ENCODE peak calls at places on chromosome 4, in eight cellular contexts. M is HuH-7.5, R is neural crest cell, W is ELR, B is T-cell, X is endothelial cell, Z is NCI-H1092 treated with DMSO at 0.1 percent for 48 hours, I is cardiac muscle cell. C is an unnamed sample.

GRCh38 chr4:83109480-83110221 is 4.9 kb downstream of the PLAC8 start:
- DNase-seq in I (peak), M (peak), B (peak), W (peak), Z (peak), X (peak), R (peak), C (peak)

GRCh38 chr4:188714907-188715306 is 575.7 kb downstream of the TRIML1 start:
- DNase-seq in Z (no peak), W (peak), X (no peak), M (no peak), I (no peak), R (no peak), B (no peak), C (no peak)

GRCh38 chr4:17447675-17448298 is 64.1 kb downstream of the QDPR start:
- DNase-seq in M (peak), I (peak), R (peak), Z (peak), X (peak), W (peak), B (peak), C (peak)

GRCh38 chr4:150164956-150165355 is 86.7 kb downstream of the DCLK2 start:
- DNase-seq in I (no peak), M (no peak), X (no peak), Z (no peak), W (peak), R (no peak), B (no peak), C (no peak)

GRCh38 chr4:7938513-7939376 is 916 bp downstream of the AFAP1 start:
- DNase-seq in Z (no peak), R (peak), W (peak), X (peak), I (peak), B (no peak), M (no peak), C (no peak)

GRCh38 chr4:38230121-38230728 is 270.0 kb downstream of the PTTG2 start:
- DNase-seq in B (no peak), M (peak), I (no peak), X (no peak), W (no peak), R (no peak), Z (no peak), C (no peak)

GRCh38 chr4:48483777-48484493 is 792 bp downstream of the SLC10A4 start:
- DNase-seq in X (no peak), B (no peak), R (no peak), M (no peak), Z (peak), I (no peak), W (no peak), C (no peak)

GRCh38 chr4:152278505-152279301 is 257.2 kb downstream of the FBXW7 start:
- DNase-seq in I (no peak), Z (no peak), M (no peak), B (no peak), W (no peak), R (no peak), X (no peak), C (no peak)

GRCh38 chr4:71290074-71290473 is 48.7 kb upstream of the SLC4A4 start:
- DNase-seq in I (no peak), Z (no peak), W (peak), B (no peak), X (no peak), M (no peak), R (no peak), C (no peak)

GRCh38 chr4:105894570-105895323 is 524 bp upstream of the NPNT start:
- DNase-seq in M (no peak), I (no peak), W (no peak), X (peak), B (no peak), R (peak), Z (peak), C (peak)

GRCh38 chr4:48698029-48698901 is 81.8 kb downstream of the FRYL start:
- DNase-seq in M (no peak), I (peak), B (peak), X (no peak), Z (no peak), R (no peak), W (peak), C (no peak)

GRCh38 chr4:7907142-7907541 is 32.5 kb downstream of the AFAP1 start:
- DNase-seq in I (no peak), B (no peak), M (no peak), Z (no peak), X (no peak), R (no peak), W (no peak), C (no peak)

GRCh38 chr4:166400270-166400894 is 527.3 kb downstream of the TLL1 start:
- DNase-seq in I (peak), R (no peak), W (no peak), Z (peak), B (no peak), X (no peak), M (no peak), C (no peak)

GRCh38 chr4:41933997-41934812 is 1.0 kb upstream of the TMEM33 start:
- DNase-seq in I (no peak), X (no peak), Z (no peak), B (no peak), M (no peak), W (no peak), R (no peak), C (no peak)

GRCh38 chr4:101258782-101259353 is 88.5 kb downstream of the PPP3CA start:
- DNase-seq in X (no peak), I (no peak), W (peak), M (no peak), R (no peak), B (no peak), Z (no peak), C (no peak)

GRCh38 chr4:64617813-64618212 is 208.6 kb upstream of the TECRL start:
- DNase-seq in I (no peak), Z (peak), M (no peak), B (no peak), R (no peak), W (peak), X (no peak), C (no peak)

GRCh38 chr4:47839259-47839658 is 1.4 kb upstream of the CORIN start:
- DNase-seq in R (no peak), M (no peak), W (peak), B (no peak), Z (no peak), X (no peak), I (peak), C (no peak)

GRCh38 chr4:22427676-22428075 is 88.2 kb downstream of the ADGRA3 start:
- DNase-seq in X (no peak), W (no peak), I (no peak), B (no peak), Z (peak), M (no peak), R (no peak), C (no peak)

GRCh38 chr4:72084587-72085011 is 52.8 kb downstream of the NPFFR2 start:
- DNase-seq in W (peak), M (no peak), B (no peak), Z (no peak), I (peak), X (no peak), R (no peak), C (no peak)

C was measured in WERI-Rb-1.